ENCODE peak calls at places on chromosomes 2 and 18, in eight cellular contexts. One of them, this sample, is unnamed.

GRCh38 chr2:96163768-96164429 is 18.7 kb upstream of the DUSP2 start:
- DNase-seq in transverse colon: peak; percentile 55
- DNase-seq in SK-N-SH: no peak
- DNase-seq in CD8-positive, alpha-beta T cell: no peak
- DNase-seq in testis: no peak
- DNase-seq in ovary: no peak
- DNase-seq in brain microvascular endothelial cell: no peak
- DNase-seq in A549: no peak
- DNase-seq in this sample: no peak

GRCh38 chr2:204072443-204073324 is 136.1 kb downstream of the ICOS start:
- DNase-seq in testis: peak; percentile 50
- DNase-seq in transverse colon: peak; percentile 44
- DNase-seq in A549: peak; percentile 8
- DNase-seq in ovary: no peak
- DNase-seq in SK-N-SH: peak; percentile 16
- DNase-seq in brain microvascular endothelial cell: peak; percentile 10
- DNase-seq in CD8-positive, alpha-beta T cell: peak; percentile 8
- DNase-seq in this sample: no peak

GRCh38 chr2:8148260-8148880 is 533.5 kb upstream of the ID2 start:
- DNase-seq in transverse colon: peak; percentile 34
- DNase-seq in A549: peak; percentile 32
- DNase-seq in SK-N-SH: no peak
- DNase-seq in ovary: no peak
- DNase-seq in testis: no peak
- DNase-seq in brain microvascular endothelial cell: peak; percentile 85
- DNase-seq in CD8-positive, alpha-beta T cell: no peak
- DNase-seq in this sample: peak; percentile 55

GRCh38 chr2:153403937-153404336 is 74.6 kb downstream of the RPRM start:
- DNase-seq in brain microvascular endothelial cell: no peak
- DNase-seq in A549: no peak
- DNase-seq in testis: no peak
- DNase-seq in ovary: no peak
- DNase-seq in SK-N-SH: no peak
- DNase-seq in transverse colon: no peak
- DNase-seq in CD8-positive, alpha-beta T cell: no peak
- DNase-seq in this sample: no peak

GRCh38 chr2:44972771-44973535 is 31.5 kb downstream of the SIX3 start:
- DNase-seq in A549: no peak
- DNase-seq in SK-N-SH: no peak
- DNase-seq in testis: no peak
- DNase-seq in brain microvascular endothelial cell: no peak
- DNase-seq in transverse colon: no peak
- DNase-seq in CD8-positive, alpha-beta T cell: no peak
- DNase-seq in ovary: no peak
- DNase-seq in this sample: no peak

GRCh38 chr2:149645391-149645790 is 57.8 kb upstream of the MMADHC start:
- DNase-seq in brain microvascular endothelial cell: peak; percentile 36
- DNase-seq in SK-N-SH: no peak
- DNase-seq in testis: no peak
- DNase-seq in CD8-positive, alpha-beta T cell: no peak
- DNase-seq in A549: no peak
- DNase-seq in transverse colon: no peak
- DNase-seq in ovary: no peak
- DNase-seq in this sample: no peak

GRCh38 chr2:208006833-208007232 is 18.5 kb downstream of the PLEKHM3 start:
- DNase-seq in testis: no peak
- DNase-seq in transverse colon: no peak
- DNase-seq in SK-N-SH: no peak
- DNase-seq in A549: no peak
- DNase-seq in ovary: no peak
- DNase-seq in brain microvascular endothelial cell: no peak
- DNase-seq in CD8-positive, alpha-beta T cell: no peak
- DNase-seq in this sample: no peak

GRCh38 chr18:6219116-6219717 is 195.5 kb downstream of the L3MBTL4 start:
- DNase-seq in ovary: no peak
- DNase-seq in CD8-positive, alpha-beta T cell: no peak
- DNase-seq in SK-N-SH: peak; percentile 49
- DNase-seq in testis: peak; percentile 76
- DNase-seq in transverse colon: no peak
- DNase-seq in brain microvascular endothelial cell: peak; percentile 49
- DNase-seq in A549: peak; percentile 2
- DNase-seq in this sample: no peak

GRCh38 chr2:212451786-212452200 is 86.8 kb downstream of the ERBB4 start:
- DNase-seq in brain microvascular endothelial cell: peak; percentile 65
- DNase-seq in CD8-positive, alpha-beta T cell: no peak
- DNase-seq in SK-N-SH: no peak
- DNase-seq in testis: no peak
- DNase-seq in A549: peak; percentile 1
- DNase-seq in transverse colon: no peak
- DNase-seq in ovary: no peak
- DNase-seq in this sample: peak; percentile 43

GRCh38 chr2:113707106-113707505 is 49.3 kb downstream of the SLC35F5 start:
- DNase-seq in brain microvascular endothelial cell: no peak
- DNase-seq in transverse colon: no peak
- DNase-seq in testis: no peak
- DNase-seq in A549: no peak
- DNase-seq in CD8-positive, alpha-beta T cell: no peak
- DNase-seq in ovary: no peak
- DNase-seq in SK-N-SH: no peak
- DNase-seq in this sample: no peak

GRCh38 chr2:45938649-45939511 is 287.4 kb downstream of the PRKCE start:
- DNase-seq in transverse colon: peak; percentile 84
- DNase-seq in brain microvascular endothelial cell: peak; percentile 93
- DNase-seq in CD8-positive, alpha-beta T cell: no peak
- DNase-seq in SK-N-SH: no peak
- DNase-seq in A549: peak; percentile 91
- DNase-seq in testis: peak; percentile 87
- DNase-seq in ovary: peak; percentile 66
- DNase-seq in this sample: peak; percentile 91

GRCh38 chr2:241886840-241887447 is 17.4 kb downstream of the RTP5 start:
- DNase-seq in testis: no peak
- DNase-seq in brain microvascular endothelial cell: no peak
- DNase-seq in CD8-positive, alpha-beta T cell: no peak
- DNase-seq in SK-N-SH: no peak
- DNase-seq in ovary: no peak
- DNase-seq in transverse colon: no peak
- DNase-seq in A549: no peak
- DNase-seq in this sample: no peak

GRCh38 chr2:128782411-128783192 is 463.9 kb upstream of the HS6ST1 start:
- DNase-seq in SK-N-SH: no peak
- DNase-seq in testis: no peak
- DNase-seq in brain microvascular endothelial cell: no peak
- DNase-seq in A549: no peak
- DNase-seq in transverse colon: no peak
- DNase-seq in ovary: no peak
- DNase-seq in CD8-positive, alpha-beta T cell: no peak
- DNase-seq in this sample: no peak

GRCh38 chr2:50691518-50691917 is 340.4 kb downstream of the NRXN1 start:
- DNase-seq in brain microvascular endothelial cell: no peak
- DNase-seq in ovary: no peak
- DNase-seq in SK-N-SH: no peak
- DNase-seq in testis: no peak
- DNase-seq in transverse colon: no peak
- DNase-seq in CD8-positive, alpha-beta T cell: no peak
- DNase-seq in A549: no peak
- DNase-seq in this sample: no peak

GRCh38 chr2:229714080-229714735 is at the start of gene DNER:
- DNase-seq in ovary: no peak
- DNase-seq in SK-N-SH: peak; percentile 94
- DNase-seq in brain microvascular endothelial cell: no peak
- DNase-seq in testis: peak; percentile 42
- DNase-seq in CD8-positive, alpha-beta T cell: peak; percentile 14
- DNase-seq in transverse colon: peak; percentile 20
- DNase-seq in A549: peak; percentile 35
- DNase-seq in this sample: no peak

GRCh38 chr2:229713371-229714079 is 830 bp downstream of the DNER start:
- DNase-seq in A549: peak; percentile 26
- DNase-seq in ovary: no peak
- DNase-seq in brain microvascular endothelial cell: no peak
- DNase-seq in transverse colon: no peak
- DNase-seq in CD8-positive, alpha-beta T cell: no peak
- DNase-seq in SK-N-SH: peak; percentile 87
- DNase-seq in testis: peak; percentile 51
- DNase-seq in this sample: no peak

GRCh38 chr2:229714736-229715541 is 584 bp upstream of the DNER start:
- DNase-seq in testis: peak; percentile 71
- DNase-seq in SK-N-SH: peak; percentile 70
- DNase-seq in ovary: no peak
- DNase-seq in transverse colon: peak; percentile 39
- DNase-seq in brain microvascular endothelial cell: peak; percentile 55
- DNase-seq in A549: peak; percentile 48
- DNase-seq in CD8-positive, alpha-beta T cell: no peak
- DNase-seq in this sample: no peak

GRCh38 chr2:229718057-229718456 is 3.7 kb upstream of the DNER start:
- DNase-seq in transverse colon: no peak
- DNase-seq in ovary: no peak
- DNase-seq in A549: no peak
- DNase-seq in SK-N-SH: no peak
- DNase-seq in testis: no peak
- DNase-seq in brain microvascular endothelial cell: no peak
- DNase-seq in CD8-positive, alpha-beta T cell: no peak
- DNase-seq in this sample: no peak

GRCh38 chr2:229715895-229716507 is 1.6 kb upstream of the DNER start:
- DNase-seq in testis: peak; percentile 31
- DNase-seq in SK-N-SH: peak; percentile 48
- DNase-seq in brain microvascular endothelial cell: no peak
- DNase-seq in A549: peak; percentile 30
- DNase-seq in CD8-positive, alpha-beta T cell: no peak
- DNase-seq in ovary: no peak
- DNase-seq in transverse colon: peak; percentile 9
- DNase-seq in this sample: no peak
- H3K27ac ChIP-seq in testis: no peak overlapping the region
- H3K27ac ChIP-seq in SK-N-SH: no peak overlapping the region
- H3K27ac ChIP-seq in brain microvascular endothelial cell: no peak overlapping the region
- H3K27ac ChIP-seq in A549: no peak overlapping the region
- H3K27ac ChIP-seq in CD8-positive, alpha-beta T cell: no peak overlapping the region
- H3K27ac ChIP-seq in ovary: no peak overlapping the region
- H3K27ac ChIP-seq in transverse colon: no peak overlapping the region
- H3K27ac ChIP-seq in this sample: no peak overlapping the region

DNA sequence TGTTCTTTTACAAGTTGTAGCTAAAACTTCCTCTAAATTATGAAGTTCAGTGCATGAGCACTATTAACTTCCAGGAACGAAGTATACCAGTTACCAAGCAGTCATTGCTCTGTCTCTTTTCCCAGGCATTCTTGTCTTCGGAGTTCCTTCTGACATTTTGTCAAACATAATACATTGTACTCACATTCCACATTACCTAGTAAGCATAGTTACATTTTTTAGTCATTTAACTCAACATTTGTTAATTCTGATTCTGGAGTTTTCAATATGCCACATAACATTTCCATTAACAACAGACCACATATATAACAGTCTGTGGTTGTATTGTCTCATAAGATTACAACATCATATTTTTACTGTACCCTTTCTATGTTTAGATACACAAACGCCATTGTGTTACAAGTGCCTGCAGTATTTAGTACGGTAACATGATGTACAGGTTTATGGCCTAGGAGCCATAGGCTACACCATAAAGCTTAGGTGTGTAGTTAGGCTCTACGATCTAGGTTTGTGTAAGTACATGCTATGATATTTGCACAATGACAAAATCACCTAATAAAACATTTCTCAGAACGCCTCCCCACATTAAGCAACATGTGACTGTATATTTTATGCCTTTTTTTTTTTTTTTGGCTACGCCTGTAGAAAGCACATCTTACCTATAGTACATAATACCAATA is 187.1 kb downstream of the DYM start:
- DNase-seq in testis: no peak
- DNase-seq in ovary: no peak
- DNase-seq in SK-N-SH: no peak
- DNase-seq in CD8-positive, alpha-beta T cell: no peak
- DNase-seq in transverse colon: no peak
- DNase-seq in A549: no peak
- DNase-seq in brain microvascular endothelial cell: no peak
- DNase-seq in this sample: peak; percentile 57
- H3K27ac ChIP-seq in testis: no peak overlapping the region
- H3K27ac ChIP-seq in ovary: no peak overlapping the region
- H3K27ac ChIP-seq in SK-N-SH: no peak overlapping the region
- H3K27ac ChIP-seq in CD8-positive, alpha-beta T cell: no peak overlapping the region
- H3K27ac ChIP-seq in transverse colon: peak overlapping the region; percentile 51
- H3K27ac ChIP-seq in A549: no peak overlapping the region
- H3K27ac ChIP-seq in brain microvascular endothelial cell: no peak overlapping the region
- H3K27ac ChIP-seq in this sample: peak overlapping the region; percentile 75

DNA sequence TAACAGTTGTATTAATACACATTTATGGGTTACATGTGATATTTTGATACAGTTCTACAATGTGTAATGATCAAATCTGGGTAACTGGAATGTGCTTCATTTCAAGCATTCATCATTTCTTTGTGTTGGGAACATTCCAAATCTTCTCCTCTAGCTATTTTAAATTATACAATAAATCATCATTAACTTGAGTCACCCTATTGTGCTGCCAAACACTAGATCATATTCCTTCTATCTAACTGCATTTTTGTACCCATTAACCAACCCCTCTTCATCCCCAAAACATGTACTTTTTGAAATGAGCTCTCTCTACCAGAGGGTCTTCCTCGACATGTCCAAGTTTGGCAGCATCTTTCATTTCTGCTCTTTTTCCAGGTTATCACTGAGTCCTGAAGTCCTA is 81.1 kb upstream of the TTC39C start:
- DNase-seq in brain microvascular endothelial cell: no peak
- DNase-seq in ovary: no peak
- DNase-seq in transverse colon: no peak
- DNase-seq in CD8-positive, alpha-beta T cell: no peak
- DNase-seq in testis: no peak
- DNase-seq in SK-N-SH: no peak
- DNase-seq in A549: no peak
- DNase-seq in this sample: no peak
- H3K27ac ChIP-seq in brain microvascular endothelial cell: no peak overlapping the region
- H3K27ac ChIP-seq in ovary: no peak overlapping the region
- H3K27ac ChIP-seq in transverse colon: no peak overlapping the region
- H3K27ac ChIP-seq in CD8-positive, alpha-beta T cell: no peak overlapping the region
- H3K27ac ChIP-seq in testis: no peak overlapping the region
- H3K27ac ChIP-seq in SK-N-SH: no peak overlapping the region
- H3K27ac ChIP-seq in A549: no peak overlapping the region
- H3K27ac ChIP-seq in this sample: no peak overlapping the region

GRCh38 chr2:73214120-73215035 is at the start of gene SMYD5:
- DNase-seq in ovary: peak; percentile 91
- DNase-seq in CD8-positive, alpha-beta T cell: peak; percentile 82
- DNase-seq in transverse colon: peak; percentile 90
- DNase-seq in testis: peak; percentile 95
- DNase-seq in SK-N-SH: peak; percentile 94
- DNase-seq in brain microvascular endothelial cell: peak; percentile 74
- DNase-seq in A549: peak; percentile 82
- DNase-seq in this sample: no peak
- H3K27ac ChIP-seq in ovary: peak within 1 kb of the TSS; percentile 88
- H3K27ac ChIP-seq in CD8-positive, alpha-beta T cell: peak within 1 kb of the TSS; percentile 70
- H3K27ac ChIP-seq in transverse colon: peak within 1 kb of the TSS; percentile 78
- H3K27ac ChIP-seq in testis: peak within 1 kb of the TSS; percentile 88
- H3K27ac ChIP-seq in SK-N-SH: peak within 1 kb of the TSS; percentile 63
- H3K27ac ChIP-seq in brain microvascular endothelial cell: peak within 1 kb of the TSS; percentile 91
- H3K27ac ChIP-seq in A549: peak within 1 kb of the TSS; percentile 94
- H3K27ac ChIP-seq in this sample: no peak within 1 kb of the TSS